ENCODE peak calls at places on chromosome 4, in six cellular contexts. One of them, this sample, is unnamed.

GRCh38 chr4:7041246-7041645 is 1.9 kb upstream of the TADA2B start:
- DNase-seq in A549: no peak
- DNase-seq in iPS DF 6.9: no peak
- DNase-seq in pancreas: no peak
- DNase-seq in brain microvascular endothelial cell: no peak
- DNase-seq in GM23248: no peak
- DNase-seq in this sample: no peak

GRCh38 chr4:147580396-147580795 is 36.8 kb upstream of the TMEM184C start:
- DNase-seq in A549: no peak
- DNase-seq in iPS DF 6.9: no peak
- DNase-seq in pancreas: no peak
- DNase-seq in brain microvascular endothelial cell: peak
- DNase-seq in GM23248: peak
- DNase-seq in this sample: no peak

GRCh38 chr4:4784379-4784778 is 75.1 kb upstream of the MSX1 start:
- DNase-seq in A549: no peak
- DNase-seq in iPS DF 6.9: no peak
- DNase-seq in pancreas: no peak
- DNase-seq in brain microvascular endothelial cell: no peak
- DNase-seq in GM23248: no peak
- DNase-seq in this sample: no peak

GRCh38 chr4:41644288-41644914 is 104.1 kb downstream of the PHOX2B start:
- DNase-seq in A549: no peak
- DNase-seq in iPS DF 6.9: peak
- DNase-seq in pancreas: peak
- DNase-seq in brain microvascular endothelial cell: peak
- DNase-seq in GM23248: peak
- DNase-seq in this sample: peak

GRCh38 chr4:166143227-166143626 is 270.2 kb downstream of the TLL1 start:
- DNase-seq in A549: no peak
- DNase-seq in iPS DF 6.9: no peak
- DNase-seq in pancreas: no peak
- DNase-seq in brain microvascular endothelial cell: peak
- DNase-seq in GM23248: peak
- DNase-seq in this sample: no peak

GRCh38 chr4:168794881-168795280 is 215.2 kb downstream of the CBR4 start:
- DNase-seq in A549: no peak
- DNase-seq in iPS DF 6.9: no peak
- DNase-seq in pancreas: no peak
- DNase-seq in brain microvascular endothelial cell: no peak
- DNase-seq in GM23248: no peak
- DNase-seq in this sample: no peak

GRCh38 chr4:39029752-39030694 is 2.2 kb downstream of the TMEM156 start:
- DNase-seq in A549: no peak
- DNase-seq in iPS DF 6.9: no peak
- DNase-seq in pancreas: no peak
- DNase-seq in brain microvascular endothelial cell: no peak
- DNase-seq in GM23248: no peak
- DNase-seq in this sample: no peak

GRCh38 chr4:139085141-139085540 is 69.6 kb downstream of the NOCT start:
- DNase-seq in A549: no peak
- DNase-seq in iPS DF 6.9: no peak
- DNase-seq in pancreas: no peak
- DNase-seq in brain microvascular endothelial cell: no peak
- DNase-seq in GM23248: peak
- DNase-seq in this sample: no peak

GRCh38 chr4:24226018-24226417 is 336.2 kb upstream of the PPARGC1A start:
- DNase-seq in A549: no peak
- DNase-seq in iPS DF 6.9: no peak
- DNase-seq in pancreas: no peak
- DNase-seq in brain microvascular endothelial cell: peak
- DNase-seq in GM23248: peak
- DNase-seq in this sample: no peak

GRCh38 chr4:95080969-95081368 is 323.2 kb downstream of the BMPR1B start:
- DNase-seq in A549: no peak
- DNase-seq in iPS DF 6.9: no peak
- DNase-seq in pancreas: no peak
- DNase-seq in brain microvascular endothelial cell: no peak
- DNase-seq in GM23248: no peak
- DNase-seq in this sample: no peak

GRCh38 chr4:187840814-187841213 is 154.8 kb upstream of the ZFP42 start:
- DNase-seq in A549: no peak
- DNase-seq in iPS DF 6.9: no peak
- DNase-seq in pancreas: no peak
- DNase-seq in brain microvascular endothelial cell: peak
- DNase-seq in GM23248: no peak
- DNase-seq in this sample: no peak

GRCh38 chr4:69546121-69546520 is 50.4 kb upstream of the UGT2B4 start:
- DNase-seq in A549: no peak
- DNase-seq in iPS DF 6.9: no peak
- DNase-seq in pancreas: no peak
- DNase-seq in brain microvascular endothelial cell: peak
- DNase-seq in GM23248: no peak
- DNase-seq in this sample: no peak

GRCh38 chr4:75924309-75924708 is 16.5 kb downstream of the NAAA start:
- DNase-seq in A549: no peak
- DNase-seq in iPS DF 6.9: no peak
- DNase-seq in pancreas: no peak
- DNase-seq in brain microvascular endothelial cell: no peak
- DNase-seq in GM23248: no peak
- DNase-seq in this sample: no peak

GRCh38 chr4:141207971-141208370 is 12.7 kb upstream of the ZNF330 start:
- DNase-seq in A549: no peak
- DNase-seq in iPS DF 6.9: no peak
- DNase-seq in pancreas: no peak
- DNase-seq in brain microvascular endothelial cell: no peak
- DNase-seq in GM23248: no peak
- DNase-seq in this sample: no peak

GRCh38 chr4:15343581-15343980 is 84.3 kb upstream of the C1QTNF7 start:
- DNase-seq in A549: no peak
- DNase-seq in iPS DF 6.9: no peak
- DNase-seq in pancreas: no peak
- DNase-seq in brain microvascular endothelial cell: no peak
- DNase-seq in GM23248: no peak
- DNase-seq in this sample: no peak

GRCh38 chr4:119725688-119726330 is 97.2 kb upstream of the PDE5A start:
- DNase-seq in A549: no peak
- DNase-seq in iPS DF 6.9: peak
- DNase-seq in pancreas: no peak
- DNase-seq in brain microvascular endothelial cell: no peak
- DNase-seq in GM23248: peak
- DNase-seq in this sample: no peak

GRCh38 chr4:150948069-150948468 is 67.0 kb downstream of the LRBA start:
- DNase-seq in A549: no peak
- DNase-seq in iPS DF 6.9: no peak
- DNase-seq in pancreas: no peak
- DNase-seq in brain microvascular endothelial cell: no peak
- DNase-seq in GM23248: no peak
- DNase-seq in this sample: no peak

GRCh38 chr4:173171098-173171497 is 2.5 kb downstream of the GALNT7 start:
- DNase-seq in A549: peak
- DNase-seq in iPS DF 6.9: no peak
- DNase-seq in pancreas: no peak
- DNase-seq in brain microvascular endothelial cell: no peak
- DNase-seq in GM23248: peak
- DNase-seq in this sample: no peak

GRCh38 chr4:142818009-142818408 is 28.1 kb downstream of the INPP4B start:
- DNase-seq in A549: no peak
- DNase-seq in iPS DF 6.9: no peak
- DNase-seq in pancreas: no peak
- DNase-seq in brain microvascular endothelial cell: peak
- DNase-seq in GM23248: peak
- DNase-seq in this sample: no peak

GRCh38 chr4:98630804-98631454 is 27.5 kb downstream of the TSPAN5 start:
- DNase-seq in A549: no peak
- DNase-seq in iPS DF 6.9: no peak
- DNase-seq in pancreas: no peak
- DNase-seq in brain microvascular endothelial cell: no peak
- DNase-seq in GM23248: peak
- DNase-seq in this sample: peak

GRCh38 chr4:86927843-86928395 is 6.9 kb upstream of the AFF1 start:
- DNase-seq in A549: peak
- DNase-seq in iPS DF 6.9: no peak
- DNase-seq in pancreas: peak
- DNase-seq in brain microvascular endothelial cell: peak
- DNase-seq in GM23248: peak
- DNase-seq in this sample: no peak

GRCh38 chr4:175951794-175952193 is 113.8 kb upstream of the WDR17 start:
- DNase-seq in A549: no peak
- DNase-seq in iPS DF 6.9: no peak
- DNase-seq in pancreas: peak
- DNase-seq in brain microvascular endothelial cell: no peak
- DNase-seq in GM23248: peak
- DNase-seq in this sample: no peak

GRCh38 chr4:78032446-78032845 is 24.7 kb upstream of the FRAS1 start:
- DNase-seq in A549: no peak
- DNase-seq in iPS DF 6.9: no peak
- DNase-seq in pancreas: no peak
- DNase-seq in brain microvascular endothelial cell: no peak
- DNase-seq in GM23248: no peak
- DNase-seq in this sample: no peak

GRCh38 chr4:37892641-37893040 is 1.8 kb downstream of the TBC1D1 start:
- DNase-seq in A549: no peak
- DNase-seq in iPS DF 6.9: no peak
- DNase-seq in pancreas: no peak
- DNase-seq in brain microvascular endothelial cell: no peak
- DNase-seq in GM23248: no peak
- DNase-seq in this sample: no peak

GRCh38 chr4:95348418-95348817 is 200.4 kb downstream of the UNC5C start:
- DNase-seq in A549: no peak
- DNase-seq in iPS DF 6.9: no peak
- DNase-seq in pancreas: no peak
- DNase-seq in brain microvascular endothelial cell: no peak
- DNase-seq in GM23248: no peak
- DNase-seq in this sample: no peak

GRCh38 chr4:1872918-1873269 is 1.7 kb downstream of the NSD2 start:
- DNase-seq in A549: no peak
- DNase-seq in iPS DF 6.9: no peak
- DNase-seq in pancreas: no peak
- DNase-seq in brain microvascular endothelial cell: peak
- DNase-seq in GM23248: peak
- DNase-seq in this sample: no peak

GRCh38 chr4:126812076-126812475 is 820.7 kb upstream of the INTU start:
- DNase-seq in A549: no peak
- DNase-seq in iPS DF 6.9: no peak
- DNase-seq in pancreas: no peak
- DNase-seq in brain microvascular endothelial cell: no peak
- DNase-seq in GM23248: no peak
- DNase-seq in this sample: no peak

GRCh38 chr4:137312257-137312656 is 220.0 kb downstream of the PCDH18 start:
- DNase-seq in A549: no peak
- DNase-seq in iPS DF 6.9: no peak
- DNase-seq in pancreas: no peak
- DNase-seq in brain microvascular endothelial cell: peak
- DNase-seq in GM23248: peak
- DNase-seq in this sample: no peak

GRCh38 chr4:6834867-6835266 is 52.3 kb downstream of the KIAA0232 start:
- DNase-seq in A549: no peak
- DNase-seq in iPS DF 6.9: no peak
- DNase-seq in pancreas: no peak
- DNase-seq in brain microvascular endothelial cell: peak
- DNase-seq in GM23248: peak
- DNase-seq in this sample: no peak

GRCh38 chr4:26152051-26152450 is 168.8 kb upstream of the RBPJ start:
- DNase-seq in A549: no peak
- DNase-seq in iPS DF 6.9: no peak
- DNase-seq in pancreas: no peak
- DNase-seq in brain microvascular endothelial cell: no peak
- DNase-seq in GM23248: no peak
- DNase-seq in this sample: no peak

GRCh38 chr4:158139086-158139485 is 33.7 kb downstream of the GASK1B start:
- DNase-seq in A549: no peak
- DNase-seq in iPS DF 6.9: no peak
- DNase-seq in pancreas: no peak
- DNase-seq in brain microvascular endothelial cell: no peak
- DNase-seq in GM23248: no peak
- DNase-seq in this sample: no peak
- H3K27ac ChIP-seq in A549: no peak
- H3K27ac ChIP-seq in iPS DF 6.9: no peak
- H3K27ac ChIP-seq in pancreas: no peak
- H3K27ac ChIP-seq in brain microvascular endothelial cell: no peak
- H3K27ac ChIP-seq in GM23248: no peak
- H3K27ac ChIP-seq in this sample: no peak

DNA sequence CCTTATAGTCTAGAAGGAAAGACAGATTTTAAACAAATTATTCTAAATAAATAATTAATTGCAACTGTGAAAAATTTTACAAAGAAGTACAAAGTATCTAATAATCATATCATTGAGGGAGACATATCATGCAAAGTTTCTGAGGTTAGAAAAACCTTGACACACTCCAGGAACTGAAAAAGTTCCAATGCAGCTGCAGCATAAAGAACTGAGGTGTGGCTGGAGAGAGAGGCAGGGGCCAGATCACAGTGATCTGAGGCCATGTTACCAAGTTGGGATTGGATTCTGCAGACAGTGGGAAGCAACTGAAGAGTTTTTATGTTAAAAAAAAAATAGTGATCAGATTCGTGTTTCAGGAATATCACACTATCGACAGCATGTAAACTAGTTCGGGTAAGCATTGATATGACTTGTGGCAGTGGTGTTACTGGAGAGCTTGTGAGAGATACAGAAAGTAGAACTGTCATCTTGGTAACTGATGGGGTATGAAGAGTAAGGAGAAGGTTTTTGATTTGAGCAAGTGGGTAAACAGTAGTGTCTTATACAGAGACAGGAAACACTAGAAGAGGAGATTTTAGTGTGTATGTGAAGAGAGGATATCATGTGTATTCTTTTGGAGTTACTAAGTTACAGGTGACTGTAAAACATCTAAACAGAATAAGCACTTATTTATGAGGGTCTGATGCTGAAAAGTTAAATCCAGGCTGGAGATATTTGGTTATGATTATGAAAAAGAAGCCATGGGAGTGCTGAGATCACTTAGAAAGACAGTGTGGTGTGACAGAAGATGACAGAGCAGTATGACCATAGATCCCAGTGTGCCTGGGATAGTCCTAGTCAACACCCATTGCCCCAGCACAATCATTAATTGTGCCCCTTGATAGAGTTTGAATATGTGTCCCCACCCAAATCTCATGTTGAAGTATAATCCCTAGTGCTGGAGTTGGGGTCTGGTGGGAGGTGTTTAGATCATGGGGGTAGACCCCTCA is 15.6 kb upstream of the SPRY1 start:
- DNase-seq in A549: no peak
- DNase-seq in iPS DF 6.9: no peak
- DNase-seq in pancreas: no peak
- DNase-seq in brain microvascular endothelial cell: no peak
- DNase-seq in GM23248: no peak
- DNase-seq in this sample: no peak
- H3K27ac ChIP-seq in A549: no peak
- H3K27ac ChIP-seq in iPS DF 6.9: no peak
- H3K27ac ChIP-seq in pancreas: no peak
- H3K27ac ChIP-seq in brain microvascular endothelial cell: no peak
- H3K27ac ChIP-seq in GM23248: no peak
- H3K27ac ChIP-seq in this sample: no peak

GRCh38 chr4:131052646-131053045 is 1956.7 kb downstream of the C4orf33 start:
- DNase-seq in A549: no peak
- DNase-seq in iPS DF 6.9: no peak
- DNase-seq in pancreas: no peak
- DNase-seq in brain microvascular endothelial cell: no peak
- DNase-seq in GM23248: no peak
- DNase-seq in this sample: no peak
- H3K27ac ChIP-seq in A549: no peak
- H3K27ac ChIP-seq in iPS DF 6.9: no peak
- H3K27ac ChIP-seq in pancreas: no peak
- H3K27ac ChIP-seq in brain microvascular endothelial cell: no peak
- H3K27ac ChIP-seq in GM23248: no peak
- H3K27ac ChIP-seq in this sample: no peak

GRCh38 chr4:48780867-48781219 is 764 bp upstream of the FRYL start:
- DNase-seq in A549: no peak
- DNase-seq in iPS DF 6.9: no peak
- DNase-seq in pancreas: peak
- DNase-seq in brain microvascular endothelial cell: peak
- DNase-seq in GM23248: peak
- DNase-seq in this sample: no peak
- H3K27ac ChIP-seq in A549: peak
- H3K27ac ChIP-seq in iPS DF 6.9: no peak
- H3K27ac ChIP-seq in pancreas: peak
- H3K27ac ChIP-seq in brain microvascular endothelial cell: peak
- H3K27ac ChIP-seq in GM23248: peak
- H3K27ac ChIP-seq in this sample: peak

This sample was measured in caudate nucleus.